ENCODE peak calls at places on chromosomes 16 and 17, in seven cellular contexts. One of them, this sample, is unnamed.

GRCh38 chr16:67555795-67556212 is 6.5 kb upstream of the CTCF start:
- DNase-seq in mesothelial cell of epicardium: no peak
- DNase-seq in thoracic aorta: no peak
- DNase-seq in GM13976: no peak
- DNase-seq in neural crest cell: no peak
- DNase-seq in keratinocyte: no peak
- DNase-seq in nucleus accumbens: no peak
- DNase-seq in this sample: no peak

GRCh38 chr17:39739885-39740356 is 2.2 kb downstream of the GRB7 start:
- DNase-seq in neural crest cell: no peak
- DNase-seq in thoracic aorta: no peak
- DNase-seq in mesothelial cell of epicardium: no peak
- DNase-seq in GM13976: no peak
- DNase-seq in keratinocyte: no peak
- DNase-seq in nucleus accumbens: no peak
- DNase-seq in this sample: no peak

GRCh38 chr17:3603119-3603869 is 5.9 kb downstream of the TRPV1 start:
- DNase-seq in mesothelial cell of epicardium: no peak
- DNase-seq in neural crest cell: no peak
- DNase-seq in nucleus accumbens: no peak
- DNase-seq in GM13976: no peak
- DNase-seq in thoracic aorta: no peak
- DNase-seq in keratinocyte: peak
- DNase-seq in this sample: no peak

GRCh38 chr16:50266337-50267091 is at the start of gene ADCY7:
- DNase-seq in neural crest cell: no peak
- DNase-seq in nucleus accumbens: no peak
- DNase-seq in GM13976: peak
- DNase-seq in keratinocyte: no peak
- DNase-seq in mesothelial cell of epicardium: no peak
- DNase-seq in thoracic aorta: no peak
- DNase-seq in this sample: peak

GRCh38 chr16:49350265-49351103 is 23.1 kb upstream of the C16orf78 start:
- DNase-seq in GM13976: peak
- DNase-seq in mesothelial cell of epicardium: peak
- DNase-seq in neural crest cell: peak
- DNase-seq in nucleus accumbens: peak
- DNase-seq in thoracic aorta: no peak
- DNase-seq in keratinocyte: no peak
- DNase-seq in this sample: no peak

GRCh38 chr17:29115906-29116651 is 64.1 kb downstream of the MYO18A start:
- DNase-seq in mesothelial cell of epicardium: no peak
- DNase-seq in nucleus accumbens: peak
- DNase-seq in neural crest cell: peak
- DNase-seq in GM13976: peak
- DNase-seq in keratinocyte: no peak
- DNase-seq in thoracic aorta: no peak
- DNase-seq in this sample: no peak

GRCh38 chr16:61791465-61791864 is 244.8 kb downstream of the CDH8 start:
- DNase-seq in thoracic aorta: no peak
- DNase-seq in nucleus accumbens: no peak
- DNase-seq in mesothelial cell of epicardium: no peak
- DNase-seq in keratinocyte: no peak
- DNase-seq in neural crest cell: no peak
- DNase-seq in GM13976: no peak
- DNase-seq in this sample: no peak

GRCh38 chr16:52558448-52558847 is 11.5 kb upstream of the TOX3 start:
- DNase-seq in nucleus accumbens: no peak
- DNase-seq in keratinocyte: no peak
- DNase-seq in thoracic aorta: no peak
- DNase-seq in mesothelial cell of epicardium: no peak
- DNase-seq in neural crest cell: no peak
- DNase-seq in GM13976: no peak
- DNase-seq in this sample: no peak

GRCh38 chr16:70703041-70703834 is 17.4 kb upstream of the MTSS2 start:
- DNase-seq in keratinocyte: no peak
- DNase-seq in neural crest cell: peak
- DNase-seq in GM13976: no peak
- DNase-seq in mesothelial cell of epicardium: no peak
- DNase-seq in nucleus accumbens: no peak
- DNase-seq in thoracic aorta: peak
- DNase-seq in this sample: no peak

GRCh38 chr16:73054131-73054496 is 6.2 kb upstream of the ZFHX3 start:
- DNase-seq in mesothelial cell of epicardium: no peak
- DNase-seq in keratinocyte: no peak
- DNase-seq in nucleus accumbens: no peak
- DNase-seq in neural crest cell: no peak
- DNase-seq in GM13976: no peak
- DNase-seq in thoracic aorta: no peak
- DNase-seq in this sample: no peak

GRCh38 chr16:87681990-87682570 is 79.8 kb downstream of the JPH3 start:
- DNase-seq in mesothelial cell of epicardium: no peak
- DNase-seq in thoracic aorta: no peak
- DNase-seq in GM13976: no peak
- DNase-seq in neural crest cell: no peak
- DNase-seq in keratinocyte: no peak
- DNase-seq in nucleus accumbens: no peak
- DNase-seq in this sample: no peak

GRCh38 chr16:54687043-54687655 is 243.5 kb upstream of the IRX5 start:
- DNase-seq in mesothelial cell of epicardium: no peak
- DNase-seq in GM13976: no peak
- DNase-seq in keratinocyte: no peak
- DNase-seq in thoracic aorta: no peak
- DNase-seq in nucleus accumbens: no peak
- DNase-seq in neural crest cell: no peak
- DNase-seq in this sample: no peak

GRCh38 chr17:76079577-76080206 is 710 bp downstream of the ZACN start:
- DNase-seq in neural crest cell: no peak
- DNase-seq in keratinocyte: no peak
- DNase-seq in GM13976: no peak
- DNase-seq in thoracic aorta: no peak
- DNase-seq in nucleus accumbens: no peak
- DNase-seq in mesothelial cell of epicardium: no peak
- DNase-seq in this sample: no peak

GRCh38 chr16:2295056-2295798 is 27.3 kb upstream of the RNPS1 start:
- DNase-seq in thoracic aorta: no peak
- DNase-seq in neural crest cell: no peak
- DNase-seq in nucleus accumbens: peak
- DNase-seq in keratinocyte: no peak
- DNase-seq in GM13976: peak
- DNase-seq in mesothelial cell of epicardium: no peak
- DNase-seq in this sample: no peak

GRCh38 chr16:66801320-66802105 is at the start of gene TERB1:
- DNase-seq in mesothelial cell of epicardium: no peak
- DNase-seq in nucleus accumbens: no peak
- DNase-seq in keratinocyte: no peak
- DNase-seq in thoracic aorta: no peak
- DNase-seq in GM13976: peak
- DNase-seq in neural crest cell: no peak
- DNase-seq in this sample: no peak

GRCh38 chr17:63349478-63350000 is 96.6 kb downstream of the CYB561 start:
- DNase-seq in nucleus accumbens: no peak
- DNase-seq in mesothelial cell of epicardium: no peak
- DNase-seq in GM13976: no peak
- DNase-seq in keratinocyte: no peak
- DNase-seq in thoracic aorta: no peak
- DNase-seq in neural crest cell: no peak
- DNase-seq in this sample: no peak

GRCh38 chr17:78716814-78717393 is 65.2 kb downstream of the CYTH1 start:
- DNase-seq in thoracic aorta: no peak
- DNase-seq in nucleus accumbens: peak
- DNase-seq in keratinocyte: no peak
- DNase-seq in GM13976: peak
- DNase-seq in neural crest cell: peak
- DNase-seq in mesothelial cell of epicardium: no peak
- DNase-seq in this sample: no peak

GRCh38 chr16:82671743-82672142 is 45.0 kb downstream of the CDH13 start:
- DNase-seq in nucleus accumbens: no peak
- DNase-seq in GM13976: no peak
- DNase-seq in thoracic aorta: no peak
- DNase-seq in mesothelial cell of epicardium: no peak
- DNase-seq in keratinocyte: no peak
- DNase-seq in neural crest cell: no peak
- DNase-seq in this sample: no peak

GRCh38 chr16:85424260-85425060 is 188.7 kb upstream of the GSE1 start:
- DNase-seq in keratinocyte: no peak
- DNase-seq in neural crest cell: no peak
- DNase-seq in mesothelial cell of epicardium: peak
- DNase-seq in GM13976: no peak
- DNase-seq in thoracic aorta: no peak
- DNase-seq in nucleus accumbens: no peak
- DNase-seq in this sample: no peak

GRCh38 chr16:67563708-67564468 is 1.6 kb downstream of the CTCF start:
- DNase-seq in keratinocyte: no peak
- DNase-seq in nucleus accumbens: no peak
- DNase-seq in GM13976: no peak
- DNase-seq in thoracic aorta: no peak
- DNase-seq in neural crest cell: no peak
- DNase-seq in mesothelial cell of epicardium: no peak
- DNase-seq in this sample: peak

GRCh38 chr16:30184430-30185140 is 1.2 kb downstream of the CORO1A start:
- DNase-seq in nucleus accumbens: peak
- DNase-seq in neural crest cell: no peak
- DNase-seq in keratinocyte: no peak
- DNase-seq in thoracic aorta: no peak
- DNase-seq in mesothelial cell of epicardium: peak
- DNase-seq in GM13976: peak
- DNase-seq in this sample: peak

GRCh38 chr16:23351360-23351759 is 49.3 kb downstream of the SCNN1B start:
- DNase-seq in mesothelial cell of epicardium: no peak
- DNase-seq in neural crest cell: no peak
- DNase-seq in nucleus accumbens: no peak
- DNase-seq in keratinocyte: no peak
- DNase-seq in GM13976: no peak
- DNase-seq in thoracic aorta: no peak
- DNase-seq in this sample: no peak

GRCh38 chr17:21772321-21772720 is 80.0 kb downstream of the KCNJ18 start:
- DNase-seq in keratinocyte: no peak
- DNase-seq in thoracic aorta: no peak
- DNase-seq in nucleus accumbens: no peak
- DNase-seq in neural crest cell: no peak
- DNase-seq in GM13976: no peak
- DNase-seq in mesothelial cell of epicardium: no peak
- DNase-seq in this sample: no peak

GRCh38 chr17:1008008-1008761 is 11.3 kb downstream of the TIMM22 start:
- DNase-seq in GM13976: no peak
- DNase-seq in keratinocyte: no peak
- DNase-seq in neural crest cell: no peak
- DNase-seq in nucleus accumbens: no peak
- DNase-seq in mesothelial cell of epicardium: no peak
- DNase-seq in thoracic aorta: no peak
- DNase-seq in this sample: no peak

GRCh38 chr17:48472485-48473281 is 42.7 kb upstream of the SKAP1 start:
- DNase-seq in GM13976: no peak
- DNase-seq in keratinocyte: peak
- DNase-seq in nucleus accumbens: no peak
- DNase-seq in mesothelial cell of epicardium: no peak
- DNase-seq in neural crest cell: no peak
- DNase-seq in thoracic aorta: no peak
- DNase-seq in this sample: peak

GRCh38 chr17:80129006-80129565 is 17.8 kb downstream of the EIF4A3 start:
- DNase-seq in mesothelial cell of epicardium: no peak
- DNase-seq in neural crest cell: no peak
- DNase-seq in thoracic aorta: no peak
- DNase-seq in nucleus accumbens: no peak
- DNase-seq in GM13976: no peak
- DNase-seq in keratinocyte: no peak
- DNase-seq in this sample: no peak

GRCh38 chr17:49000943-49001342 is 3.8 kb downstream of the IGF2BP1 start:
- DNase-seq in neural crest cell: no peak
- DNase-seq in GM13976: no peak
- DNase-seq in thoracic aorta: no peak
- DNase-seq in nucleus accumbens: no peak
- DNase-seq in keratinocyte: no peak
- DNase-seq in mesothelial cell of epicardium: no peak
- DNase-seq in this sample: no peak

GRCh38 chr17:62875296-62875695 is 67.2 kb upstream of the MARCHF10 start:
- DNase-seq in thoracic aorta: no peak
- DNase-seq in GM13976: no peak
- DNase-seq in keratinocyte: no peak
- DNase-seq in nucleus accumbens: no peak
- DNase-seq in mesothelial cell of epicardium: no peak
- DNase-seq in neural crest cell: no peak
- DNase-seq in this sample: no peak

GRCh38 chr16:77406680-77407079 is 28.2 kb downstream of the ADAMTS18 start:
- DNase-seq in mesothelial cell of epicardium: no peak
- DNase-seq in keratinocyte: no peak
- DNase-seq in thoracic aorta: no peak
- DNase-seq in nucleus accumbens: no peak
- DNase-seq in GM13976: no peak
- DNase-seq in neural crest cell: no peak
- DNase-seq in this sample: no peak

GRCh38 chr17:11932337-11932898 is 64.9 kb downstream of the ZNF18 start:
- DNase-seq in keratinocyte: no peak
- DNase-seq in thoracic aorta: no peak
- DNase-seq in GM13976: no peak
- DNase-seq in nucleus accumbens: no peak
- DNase-seq in neural crest cell: no peak
- DNase-seq in mesothelial cell of epicardium: no peak
- DNase-seq in this sample: no peak

GRCh38 chr16:87305505-87306391 is 11.4 kb downstream of the C16orf95 start:
- DNase-seq in thoracic aorta: no peak
- DNase-seq in neural crest cell: no peak
- DNase-seq in GM13976: no peak
- DNase-seq in nucleus accumbens: no peak
- DNase-seq in mesothelial cell of epicardium: no peak
- DNase-seq in keratinocyte: no peak
- DNase-seq in this sample: no peak